ENCODE peak calls at places on chromosomes 6 and 20, in six cellular contexts. P is uterus, S is OCI-LY7, Z is fibroblast of pulmonary artery, K is HFF-Myc, L is HCT116. H is an unnamed sample.

GRCh38 chr6:43909474-43910148 is 139.6 kb downstream of the VEGFA start:
- DNase-seq in P (no peak), S (no peak), Z (no peak), K (no peak), L (no peak), H (no peak)

GRCh38 chr6:112184996-112185395 is 69.4 kb downstream of the LAMA4 start:
- DNase-seq in P (no peak), S (no peak), Z (no peak), K (no peak), L (no peak), H (no peak)

GRCh38 chr20:24506696-24507095 is 37.3 kb downstream of the SYNDIG1 start:
- DNase-seq in P (no peak), S (no peak), Z (no peak), K (no peak), L (no peak), H (no peak)

GRCh38 chr20:31751126-31751525 is 12.0 kb downstream of the TPX2 start:
- DNase-seq in P (no peak), S (no peak), Z (peak), K (no peak), L (no peak), H (peak)

GRCh38 chr20:47774081-47774777 is 11.1 kb downstream of the SULF2 start:
- DNase-seq in P (peak), S (no peak), Z (no peak), K (no peak), L (no peak), H (no peak)

GRCh38 chr6:112372213-112372806 is 25.2 kb downstream of the RFPL4B start:
- DNase-seq in P (no peak), S (peak), Z (peak), K (peak), L (peak), H (no peak)

GRCh38 chr6:137589067-137589848 is 95.1 kb upstream of the OLIG3 start:
- DNase-seq in P (no peak), S (peak), Z (peak), K (peak), L (peak), H (peak)

GRCh38 chr20:33568378-33569289 is 78.7 kb downstream of the CBFA2T2 start:
- DNase-seq in P (no peak), S (peak), Z (no peak), K (no peak), L (no peak), H (no peak)

GRCh38 chr6:25675172-25675571 is 23.2 kb downstream of the SCGN start:
- DNase-seq in P (no peak), S (no peak), Z (no peak), K (no peak), L (no peak), H (no peak)

GRCh38 chr6:126069457-126069856 is 83.1 kb downstream of the TRMT11 start:
- DNase-seq in P (peak), S (no peak), Z (peak), K (no peak), L (no peak), H (no peak)

GRCh38 chr6:42113929-42114636 is 28.3 kb downstream of the C6orf132 start:
- DNase-seq in P (no peak), S (no peak), Z (no peak), K (peak), L (peak), H (no peak)

GRCh38 chr6:46370622-46371021 is 120.6 kb downstream of the RCAN2 start:
- DNase-seq in P (no peak), S (no peak), Z (no peak), K (peak), L (no peak), H (peak)

GRCh38 chr6:106182455-106182854 is 96.3 kb downstream of the PRDM1 start:
- DNase-seq in P (no peak), S (no peak), Z (no peak), K (no peak), L (no peak), H (no peak)
- H3K4me3 ChIP-seq in P (no peak), S (no peak), Z (no peak), K (no peak), L (no peak), H (no peak)

DNA sequence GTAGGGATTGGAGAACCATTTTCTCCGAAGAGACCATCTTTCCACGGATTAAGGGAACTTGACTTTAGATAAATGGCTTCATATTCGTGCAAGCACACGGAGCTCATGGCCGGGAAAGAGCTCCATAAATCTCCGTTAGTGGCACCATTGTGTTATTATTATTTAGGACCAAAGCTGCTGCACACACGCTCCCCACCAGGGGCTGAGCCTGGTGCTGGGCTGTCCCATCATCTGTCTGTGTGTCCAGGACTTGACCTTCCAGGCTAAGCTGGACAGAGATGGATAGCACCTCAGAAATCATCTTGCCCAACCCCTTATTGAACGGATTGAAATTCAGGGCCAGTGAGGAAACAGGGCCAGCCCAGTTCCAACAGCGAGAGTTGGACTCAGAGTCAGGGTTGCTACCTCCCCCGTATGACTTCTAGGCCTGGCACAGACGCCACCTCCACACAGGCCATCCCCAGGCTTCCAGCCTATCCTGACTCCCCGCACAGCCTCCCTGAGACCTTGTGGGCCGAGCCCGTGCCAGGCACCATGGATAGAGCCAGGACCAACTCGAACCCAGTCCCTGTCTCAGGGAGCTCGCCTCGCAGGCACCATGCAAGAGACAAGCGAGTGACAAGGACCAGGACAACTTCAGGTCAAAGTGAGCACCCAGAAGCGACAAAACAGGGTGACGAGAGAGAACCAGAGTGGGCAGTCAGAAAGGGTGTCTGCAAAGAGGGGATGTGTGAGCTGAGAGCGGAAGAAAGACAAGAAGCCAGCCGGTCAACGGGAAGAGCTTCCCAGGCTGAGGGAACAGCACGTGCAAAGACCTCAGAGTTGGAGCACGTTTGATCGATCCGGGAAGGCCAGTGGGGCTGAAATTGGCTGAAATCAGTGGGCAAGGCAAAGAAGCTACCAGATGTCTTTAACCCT is 45.4 kb downstream of the KIAA1755 start:
- DNase-seq in P (no peak), S (no peak), Z (no peak), K (no peak), L (no peak), H (no peak)
- TF ChIP-seq CTCF in P (no peak), S (no peak), Z (peak), K (peak), L (peak), H (no peak)

GRCh38 chr20:46130534-46130933 is 12.4 kb downstream of the CD40 start:
- DNase-seq in P (no peak), S (no peak), Z (no peak), K (no peak), L (no peak), H (no peak)

GRCh38 chr20:46133886-46134654 is 16.0 kb downstream of the CD40 start:
- DNase-seq in P (no peak), S (no peak), Z (no peak), K (no peak), L (no peak), H (no peak)

GRCh38 chr20:46129955-46130481 is 11.9 kb downstream of the CD40 start:
- DNase-seq in P (no peak), S (no peak), Z (no peak), K (no peak), L (no peak), H (no peak)

GRCh38 chr20:46132705-46133120 is 14.6 kb downstream of the CD40 start:
- DNase-seq in P (peak), S (peak), Z (peak), K (no peak), L (peak), H (peak)

DNA sequence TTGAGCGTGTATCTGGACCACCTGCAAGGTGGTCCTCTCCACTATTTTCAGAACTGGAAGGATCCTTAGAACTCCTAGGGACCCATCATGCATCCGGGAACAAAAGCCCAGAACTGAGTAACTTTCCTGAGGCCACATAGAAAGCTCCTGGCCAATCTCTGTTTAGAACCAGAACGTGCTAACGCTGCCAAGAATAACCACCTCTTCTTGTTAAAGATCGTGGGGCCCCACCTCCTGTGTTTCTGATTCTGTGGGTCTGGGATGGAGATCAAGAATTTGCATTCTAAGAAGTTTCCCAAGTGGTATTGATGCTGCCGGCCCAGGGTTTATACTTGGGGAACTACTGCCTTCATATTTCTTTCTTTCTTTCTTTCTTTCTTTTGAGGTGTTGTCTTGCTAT is 13.3 kb downstream of the CD40 start:
- DNase-seq in P (no peak), S (no peak), Z (peak), K (no peak), L (no peak), H (peak)
- H3K4me3 ChIP-seq in P (no peak), S (no peak), Z (no peak), K (no peak), L (no peak), H (no peak)

GRCh38 chr6:157708239-157708638 is 114.8 kb upstream of the SNX9 start:
- DNase-seq in P (no peak), S (no peak), Z (no peak), K (no peak), L (no peak), H (no peak)
- TF ChIP-seq CTCF in P (no peak), S (no peak), Z (no peak), K (no peak), L (no peak), H (no peak)

GRCh38 chr6:133890941-133891813 is 2.3 kb downstream of the TCF21 start:
- DNase-seq in P (peak), S (no peak), Z (peak), K (no peak), L (no peak), H (peak)
- H3K4me3 ChIP-seq in P (peak), S (no peak), Z (peak), K (no peak), L (peak), H (peak)

GRCh38 chr6:33407132-33407718 is 3.6 kb upstream of the PHF1 start:
- DNase-seq in P (no peak), S (no peak), Z (peak), K (no peak), L (no peak), H (peak)
- TF ChIP-seq CTCF in P (no peak), S (peak), Z (peak), K (peak), L (peak), H (peak)

GRCh38 chr6:135053433-135053832 is 1.2 kb downstream of the HBS1L start:
- DNase-seq in P (no peak), S (no peak), Z (no peak), K (no peak), L (no peak), H (no peak)
- H3K4me3 ChIP-seq in P (peak), S (peak), Z (peak), K (peak), L (peak), H (peak)

GRCh38 chr6:52522151-52522626 is 54.7 kb downstream of the TRAM2 start:
- DNase-seq in P (peak), S (no peak), Z (peak), K (no peak), L (no peak), H (no peak)
- TF ChIP-seq CTCF in P (no peak), S (no peak), Z (peak), K (no peak), L (no peak), H (no peak)

H was measured in foreskin fibroblast.